ENCODE peak calls at places on chromosomes 13 and 19, in ten cellular contexts. J, S, X, O, K, A, W, E, M and C are unnamed samples.
A peak's percentile ranks its signal among the peaks of the same experiment; 100 is the strongest.

GRCh38 chr13:40318366-40318765 is 348.1 kb downstream of the FOXO1 start:
- DNase-seq in S (peak; percentile 71), K (no peak), A (no peak), O (no peak), J (no peak), W (no peak), X (no peak), E (peak; percentile 21), M (no peak), C (no peak)

GRCh38 chr13:113970810-113971470 is 2.9 kb downstream of the C13orf46 start:
- DNase-seq in W (peak; percentile 79), X (no peak), E (peak; percentile 75), K (no peak), S (peak; percentile 67), A (peak; percentile 87), J (no peak), M (no peak), O (no peak), C (no peak)

GRCh38 chr13:53821632-53822031 is 793.0 kb downstream of the OLFM4 start:
- DNase-seq in W (no peak), X (no peak), E (no peak), S (peak; percentile 18), J (no peak), O (no peak), M (no peak), K (no peak), A (no peak), C (no peak)

GRCh38 chr13:34657716-34658115 is 284.4 kb upstream of the NBEA start:
- DNase-seq in O (no peak), W (no peak), A (no peak), J (no peak), X (no peak), M (no peak), E (no peak), K (no peak), S (no peak), C (no peak)

GRCh38 chr19:1134431-1134830 is 30.6 kb downstream of the GPX4 start:
- DNase-seq in K (no peak), M (no peak), J (no peak), O (no peak), A (no peak), X (no peak), W (no peak), E (peak; percentile 65), S (no peak), C (no peak)

GRCh38 chr19:12773571-12773970 is 1.8 kb downstream of the HOOK2 start:
- DNase-seq in W (no peak), M (no peak), X (no peak), S (no peak), O (no peak), A (no peak), K (no peak), E (peak; percentile 47), J (no peak), C (no peak)

GRCh38 chr19:39174558-39175544 is 21.9 kb upstream of the NCCRP1 start:
- DNase-seq in S (no peak), J (no peak), O (no peak), E (no peak), W (no peak), M (no peak), X (no peak), A (no peak), K (no peak), C (no peak)

GRCh38 chr19:51529301-51529700 is 2.2 kb downstream of the SIGLEC6 start:
- DNase-seq in K (no peak), J (no peak), O (no peak), W (no peak), E (no peak), S (no peak), M (no peak), A (no peak), X (no peak), C (no peak)

GRCh38 chr19:11322269-11323024 is 17.0 kb downstream of the RAB3D start:
- DNase-seq in A (no peak), J (no peak), W (no peak), X (no peak), O (no peak), E (no peak), M (no peak), S (no peak), K (no peak), C (no peak)

GRCh38 chr19:11324079-11324661 is 15.3 kb downstream of the RAB3D start:
- DNase-seq in O (no peak), J (no peak), M (no peak), K (peak; percentile 71), A (peak; percentile 88), S (peak; percentile 93), E (peak; percentile 97), X (peak; percentile 44), W (peak; percentile 87), C (no peak)

GRCh38 chr19:11324748-11325389 is 14.6 kb downstream of the RAB3D start:
- DNase-seq in S (no peak), O (no peak), W (no peak), K (no peak), M (no peak), E (no peak), A (no peak), X (no peak), J (no peak), C (no peak)

GRCh38 chr19:11323601-11324078 is 15.8 kb downstream of the RAB3D start:
- DNase-seq in E (no peak), K (no peak), A (no peak), O (no peak), X (no peak), J (no peak), M (no peak), W (no peak), S (no peak), C (no peak)

DNA sequence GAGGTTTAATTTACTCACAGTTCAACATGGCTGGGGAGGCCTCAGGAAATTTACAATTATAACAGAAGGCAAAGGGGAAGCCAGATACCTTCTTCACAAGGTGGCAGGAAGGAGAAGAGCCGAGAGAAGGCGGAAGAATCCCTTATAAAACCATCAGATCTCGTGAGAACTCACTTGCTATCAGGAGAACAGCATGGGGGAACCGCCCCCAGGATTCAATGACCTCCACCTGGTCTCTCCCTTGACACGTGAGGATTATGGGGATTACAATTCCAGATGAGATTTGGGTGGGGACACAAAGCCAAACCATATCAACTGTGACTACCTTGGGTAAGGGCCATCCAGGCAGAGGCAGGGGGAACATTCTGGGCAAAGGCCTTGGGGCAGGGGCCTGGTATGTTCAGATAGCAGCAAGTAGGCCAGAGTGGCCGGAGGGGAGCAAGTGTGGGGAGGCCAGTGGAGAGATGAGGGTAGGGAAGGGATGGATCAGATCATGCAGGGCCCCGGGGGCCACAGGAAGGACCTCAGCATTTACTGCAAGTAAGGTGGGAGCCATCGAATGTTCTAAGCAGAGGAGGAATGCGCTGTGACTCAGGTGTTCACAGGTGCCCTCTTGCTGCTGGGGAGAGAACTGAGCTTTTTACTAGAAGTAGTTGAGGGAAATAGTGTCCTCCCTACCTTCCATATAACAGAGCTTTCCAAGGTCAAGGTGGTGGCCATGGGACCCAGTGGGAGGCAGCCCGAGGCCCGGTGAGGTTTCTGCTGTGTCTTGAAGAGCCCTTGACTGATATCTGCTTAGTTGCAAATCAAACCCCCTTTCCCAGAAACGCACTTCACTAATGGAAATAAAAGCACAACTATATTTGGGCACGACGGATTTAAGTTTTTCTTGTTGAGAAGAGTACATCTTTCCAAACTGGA is 18.0 kb downstream of the RAB3D start:
- DNase-seq in K (no peak), S (no peak), A (no peak), J (no peak), E (no peak), W (no peak), M (no peak), X (no peak), O (no peak), C (no peak)
- TF ChIP-seq CTCF in K (no peak), S (no peak), A (no peak), J (no peak), E (no peak), W (no peak), M (no peak), X (no peak), O (no peak), C (no peak)

DNA sequence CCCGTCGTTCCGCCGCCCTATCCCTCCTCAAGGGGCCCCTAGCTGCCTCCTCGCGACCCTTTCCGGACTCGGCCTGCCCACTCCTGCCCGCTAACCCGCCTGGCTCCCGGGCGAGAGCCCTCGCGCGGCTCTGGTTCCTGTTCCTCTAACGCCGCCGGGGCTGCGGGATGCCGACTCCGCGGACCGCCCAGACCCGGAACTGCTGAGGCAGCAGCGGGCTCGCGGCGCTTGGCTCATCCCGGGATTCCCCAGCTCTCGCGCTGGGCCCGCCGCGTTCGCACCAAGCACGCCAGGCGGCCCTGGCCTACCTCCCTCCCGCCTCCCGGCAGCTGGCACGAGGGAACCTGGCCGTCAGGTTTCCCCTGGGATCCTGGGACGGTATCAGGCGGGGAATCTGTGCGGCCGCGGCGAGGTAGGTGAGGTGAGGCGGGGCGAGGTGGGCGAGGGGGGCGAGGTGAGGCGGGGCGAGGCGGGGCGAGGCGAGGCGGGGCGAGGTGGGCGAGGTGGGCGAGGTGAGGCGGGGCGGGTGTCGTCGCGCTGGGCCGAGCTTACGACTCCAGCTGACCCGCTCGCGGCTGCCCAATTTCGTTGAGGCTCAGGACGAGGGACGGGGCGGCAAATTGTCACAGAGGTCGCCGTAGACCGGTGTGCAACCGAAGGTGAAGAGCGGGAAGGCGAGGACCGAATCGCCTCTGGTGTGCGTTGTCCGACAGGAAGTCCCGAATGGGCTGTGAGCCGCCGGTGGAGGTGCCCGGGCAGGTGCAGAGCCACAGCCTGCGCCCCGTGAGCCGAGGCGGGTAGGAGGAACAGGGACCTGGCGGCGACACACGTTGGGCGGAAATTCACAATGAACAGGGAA is at the start of the genes CCDC122 and LACC1:
- DNase-seq in K (peak; percentile 87), W (peak; percentile 85), S (peak; percentile 95), E (peak; percentile 86), A (peak; percentile 94), X (peak; percentile 81), O (peak; percentile 70), J (peak; percentile 90), M (no peak), C (peak; percentile 83)
- TF ChIP-seq CTCF in K (no peak), W (no peak), S (no peak), E (no peak), A (no peak), X (no peak), O (no peak), J (no peak), M (no peak), C (no peak)

DNA sequence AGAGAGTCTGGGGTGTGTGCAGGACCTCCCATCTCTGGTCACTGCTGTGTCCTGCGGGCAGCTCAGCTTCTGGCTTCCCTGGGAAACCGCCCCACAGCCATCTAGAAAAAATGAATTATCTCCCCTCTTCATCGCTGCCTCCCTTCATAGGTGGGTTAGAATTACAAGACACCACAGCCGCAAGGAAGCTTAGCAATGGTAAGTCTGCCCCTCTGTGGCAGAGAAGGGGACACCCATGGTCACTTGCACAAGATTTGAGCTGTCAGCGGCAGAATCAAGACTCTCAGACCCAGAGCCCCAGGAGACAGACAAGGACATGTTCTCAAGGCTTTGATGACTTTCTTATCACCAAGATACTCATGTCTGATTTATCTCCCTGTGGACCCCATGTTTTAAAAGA is 110.8 kb upstream of the PABPC3 start:
- DNase-seq in K (no peak), J (peak; percentile 42), X (no peak), S (no peak), W (no peak), M (no peak), A (no peak), O (no peak), E (no peak), C (no peak)
- TF ChIP-seq CTCF in K (no peak), J (peak; percentile 47), X (no peak), S (no peak), W (no peak), M (no peak), A (no peak), O (no peak), E (no peak), C (no peak)

DNA sequence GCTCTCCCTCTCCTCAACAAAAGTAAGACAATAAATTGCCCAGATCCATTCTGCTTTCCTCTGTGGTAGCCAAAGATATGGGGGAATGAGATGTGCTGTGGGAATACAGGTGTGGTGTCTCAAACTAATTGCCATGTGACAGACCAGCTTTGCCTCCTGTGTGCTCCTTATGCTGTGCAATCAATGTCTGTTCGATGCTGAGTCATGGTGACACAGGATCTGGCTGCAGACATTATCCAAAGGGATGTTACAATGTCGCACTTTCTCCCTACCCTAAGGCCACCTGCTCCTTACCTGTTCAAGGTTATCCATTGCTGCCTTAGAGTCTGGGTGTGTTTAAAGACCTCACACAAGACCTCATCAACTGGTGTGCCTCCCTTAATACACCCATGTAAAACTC is 32.5 kb downstream of the FGF14 start:
- DNase-seq in O (no peak), J (no peak), A (no peak), E (no peak), K (no peak), M (no peak), W (no peak), X (no peak), S (no peak), C (no peak)
- TF ChIP-seq CTCF in O (no peak), J (no peak), A (no peak), E (no peak), K (no peak), M (no peak), W (no peak), X (no peak), S (no peak), C (no peak)